ENCODE peak calls at places on chromosomes 12 and 14, in four cellular contexts. J is WTC11, R is K562, X is HepG2. L is an unnamed sample.

GRCh38 chr12:92244036-92244435 is 98.4 kb upstream of the BTG1 start:
- DNase-seq in J (no peak), R (no peak), X (no peak), L (no peak)

GRCh38 chr14:64235652-64236640 is 58.2 kb downstream of the ESR2 start:
- DNase-seq in J (no peak), R (no peak), X (no peak), L (no peak)

GRCh38 chr14:56412453-56413434 is 166.9 kb upstream of the TMEM260 start:
- DNase-seq in J (no peak), R (no peak), X (no peak), L (no peak)

GRCh38 chr14:72812292-72812851 is 81.5 kb downstream of the DPF3 start:
- DNase-seq in J (peak), R (no peak), X (no peak), L (no peak)

GRCh38 chr12:109723311-109723791 is 9.7 kb downstream of the FAM222A start:
- DNase-seq in J (no peak), R (no peak), X (no peak), L (no peak)

GRCh38 chr12:10235761-10236631 is 23.3 kb downstream of the GABARAPL1 start:
- DNase-seq in J (no peak), R (peak), X (peak), L (peak)

GRCh38 chr14:57611555-57612075 is 118.0 kb upstream of the CCDC198 start:
- DNase-seq in J (no peak), R (no peak), X (no peak), L (no peak)

GRCh38 chr14:22630486-22630885 is 13.7 kb downstream of the OR6J1 start:
- DNase-seq in J (no peak), R (no peak), X (no peak), L (no peak)

GRCh38 chr12:15130521-15130920 is 90.7 kb downstream of the RERG start:
- DNase-seq in J (no peak), R (no peak), X (no peak), L (no peak)

DNA sequence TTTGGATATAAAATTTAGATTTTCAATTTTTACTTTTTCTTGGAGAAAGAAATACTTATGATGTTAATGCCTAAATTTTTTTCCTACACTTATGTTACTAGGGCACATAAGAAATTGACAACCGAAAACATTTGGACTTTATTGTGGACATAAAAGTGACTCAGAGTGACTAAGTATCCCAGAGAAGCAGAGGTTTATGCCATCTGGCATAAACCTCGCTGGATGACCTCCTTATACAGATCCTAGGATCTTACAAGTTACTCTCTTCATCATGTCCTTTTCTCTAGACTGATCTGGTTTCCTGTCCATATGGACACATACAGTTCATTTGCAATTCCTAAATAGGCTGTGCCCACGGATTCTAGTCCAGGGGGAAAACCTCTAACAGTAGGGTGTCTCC is 89.8 kb downstream of the RERG start:
- DNase-seq in J (no peak), R (no peak), X (no peak), L (no peak)
- TF ChIP-seq ELF4 in J (no peak), R (no peak), X (no peak), L (no peak)

GRCh38 chr12:98538031-98538430 is 22.6 kb downstream of the TMPO start:
- DNase-seq in J (no peak), R (no peak), X (no peak), L (no peak)

GRCh38 chr12:98544741-98545140 is 29.4 kb downstream of the TMPO start:
- DNase-seq in J (no peak), R (no peak), X (no peak), L (no peak)

GRCh38 chr12:98549371-98550110 is 34.2 kb downstream of the TMPO start:
- DNase-seq in J (no peak), R (no peak), X (no peak), L (no peak)

DNA sequence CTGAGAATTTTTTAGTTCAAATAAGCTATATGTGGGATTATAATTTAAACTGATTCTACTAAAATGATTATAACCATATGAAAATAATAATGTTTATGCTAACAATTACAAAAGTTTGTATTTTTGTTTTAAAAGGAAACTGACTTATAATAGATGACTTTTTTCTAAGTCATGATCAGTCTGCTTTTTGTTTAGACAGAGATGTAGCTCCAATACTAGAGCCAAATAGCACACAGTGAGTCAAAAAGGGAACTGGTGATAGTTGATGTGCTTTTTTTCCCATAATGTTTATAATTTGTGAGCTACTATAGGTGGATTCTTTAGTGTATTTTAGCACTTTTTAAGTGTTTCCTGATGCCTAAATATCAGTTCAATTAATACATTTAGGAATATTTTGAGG is 28.3 kb downstream of the TMPO start:
- DNase-seq in J (no peak), R (no peak), X (no peak), L (no peak)
- TF ChIP-seq ELF4 in J (no peak), R (no peak), X (no peak), L (no peak)

GRCh38 chr12:52053570-52054209 is 2.4 kb downstream of the NR4A1 start:
- DNase-seq in J (no peak), R (no peak), X (no peak), L (no peak)

GRCh38 chr12:52050771-52051541 is at the start of gene NR4A1:
- DNase-seq in J (peak), R (peak), X (peak), L (peak)

GRCh38 chr12:52054231-52054837 is 3.1 kb downstream of the NR4A1 start:
- DNase-seq in J (no peak), R (no peak), X (no peak), L (no peak)

GRCh38 chr12:52050116-52050770 is 999 bp upstream of the NR4A1 start:
- DNase-seq in J (peak), R (no peak), X (no peak), L (no peak)

DNA sequence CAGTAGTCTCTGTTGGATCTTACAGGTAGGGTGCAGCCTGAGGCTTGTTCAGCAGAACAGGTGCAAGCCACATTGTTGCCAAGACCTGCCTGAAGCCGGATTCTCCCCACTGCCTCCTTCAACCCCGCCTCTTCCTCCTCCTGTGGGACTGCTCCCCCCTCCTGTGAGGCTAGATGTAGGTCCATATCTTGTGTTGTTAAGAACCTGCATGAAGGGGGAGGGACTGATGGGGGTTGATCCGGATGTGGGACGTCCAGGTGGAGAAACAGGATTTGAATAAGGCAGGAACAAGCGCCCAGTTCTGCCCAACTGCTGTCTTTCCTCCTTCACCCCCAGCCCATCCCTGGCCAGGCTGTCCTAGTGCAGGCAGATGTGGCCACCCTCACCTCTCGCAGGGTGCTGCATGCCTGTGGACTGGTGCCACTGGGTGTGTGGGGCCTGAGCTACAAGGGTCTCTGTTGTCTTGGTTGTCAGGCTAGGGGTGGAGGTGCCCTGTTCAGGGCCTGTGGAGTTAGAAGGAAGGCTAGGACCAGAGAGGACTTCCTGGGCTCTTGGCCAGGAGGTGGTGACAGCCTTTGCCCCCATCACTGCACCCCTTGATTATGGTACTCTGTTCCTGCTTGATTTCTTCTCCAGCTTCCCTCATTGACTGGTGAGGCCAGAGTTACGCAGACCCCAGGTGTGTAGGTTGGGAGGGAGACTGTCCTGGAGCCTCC is 1.4 kb downstream of the NR4A1 start:
- DNase-seq in J (no peak), R (peak), X (no peak), L (no peak)
- TF ChIP-seq ELF4 in J (no peak), R (no peak), X (no peak), L (no peak)

GRCh38 chr12:63098851-63099250 is 52.1 kb downstream of the AVPR1A start:
- DNase-seq in J (no peak), R (peak), X (peak), L (peak)

GRCh38 chr12:63090716-63091115 is 60.3 kb downstream of the AVPR1A start:
- DNase-seq in J (no peak), R (no peak), X (no peak), L (no peak)

GRCh38 chr12:63095369-63095967 is 55.5 kb downstream of the AVPR1A start:
- DNase-seq in J (no peak), R (no peak), X (peak), L (no peak)

GRCh38 chr12:63093711-63094110 is 57.3 kb downstream of the AVPR1A start:
- DNase-seq in J (no peak), R (no peak), X (no peak), L (no peak)

GRCh38 chr12:63093084-63093483 is 57.9 kb downstream of the AVPR1A start:
- DNase-seq in J (no peak), R (no peak), X (no peak), L (no peak)
- TF ChIP-seq ELF4 in J (no peak), R (no peak), X (no peak), L (no peak)

GRCh38 chr14:104230119-104230885 is 91.9 kb downstream of the KIF26A start:
- DNase-seq in J (no peak), R (no peak), X (no peak), L (no peak)

GRCh38 chr14:104230946-104231345 is 92.6 kb downstream of the KIF26A start:
- DNase-seq in J (no peak), R (no peak), X (no peak), L (no peak)

GRCh38 chr14:104228716-104229620 is 90.6 kb downstream of the KIF26A start:
- DNase-seq in J (no peak), R (no peak), X (no peak), L (no peak)

GRCh38 chr14:104228221-104228620 is 89.8 kb downstream of the KIF26A start:
- DNase-seq in J (peak), R (no peak), X (no peak), L (no peak)

DNA sequence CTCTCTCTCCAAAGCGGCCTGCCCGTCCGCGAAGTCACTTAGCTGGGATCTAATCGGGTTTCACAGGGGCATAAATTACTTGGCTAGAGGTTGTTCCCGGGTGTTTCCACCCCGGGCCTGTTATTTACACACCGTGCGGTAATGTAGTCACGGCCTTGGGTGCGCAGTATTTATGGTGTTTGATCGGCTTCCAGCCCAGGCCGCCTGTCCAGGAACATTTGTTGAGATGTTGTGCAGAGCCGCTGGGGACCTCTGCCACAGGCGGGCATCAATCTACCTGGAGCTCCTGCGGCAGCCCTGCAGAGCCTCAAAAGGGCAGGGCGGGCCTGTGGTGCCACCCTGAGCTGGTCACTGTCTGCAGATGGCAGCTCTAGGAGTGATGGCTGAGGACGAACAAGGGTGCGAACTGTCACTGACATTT is 91.2 kb downstream of the KIF26A start:
- DNase-seq in J (no peak), R (no peak), X (no peak), L (no peak)
- TF ChIP-seq ELF4 in J (no peak), R (no peak), X (no peak), L (no peak)

GRCh38 chr14:28671425-28671824 is 95.2 kb upstream of the FOXG1 start:
- DNase-seq in J (no peak), R (no peak), X (no peak), L (no peak)
- TF ChIP-seq ELF4 in J (no peak), R (no peak), X (no peak), L (no peak)